ENCODE peak calls at places on chromosomes 16 and 17, in six cellular contexts. One of them, this sample, is unnamed.

GRCh38 chr17:72665841-72666518 is 426.5 kb downstream of the SLC39A11 start:
- DNase-seq in GM12892: no peak
- DNase-seq in esophagus muscularis mucosa: no peak
- DNase-seq in suprapubic skin: no peak
- DNase-seq in H1: no peak
- DNase-seq in prostate gland: no peak
- DNase-seq in this sample: no peak

GRCh38 chr17:80877095-80877828 is 114.4 kb upstream of the CHMP6 start:
- DNase-seq in GM12892: peak; percentile 72
- DNase-seq in esophagus muscularis mucosa: no peak
- DNase-seq in suprapubic skin: no peak
- DNase-seq in H1: no peak
- DNase-seq in prostate gland: no peak
- DNase-seq in this sample: no peak

GRCh38 chr17:16915752-16916556 is 56.0 kb downstream of the TNFRSF13B start:
- DNase-seq in GM12892: peak; percentile 68
- DNase-seq in esophagus muscularis mucosa: peak; percentile 89
- DNase-seq in suprapubic skin: no peak
- DNase-seq in H1: peak; percentile 82
- DNase-seq in prostate gland: no peak
- DNase-seq in this sample: no peak

GRCh38 chr17:42438600-42439567 is 15.8 kb upstream of the CAVIN1 start:
- DNase-seq in GM12892: no peak
- DNase-seq in esophagus muscularis mucosa: no peak
- DNase-seq in suprapubic skin: peak; percentile 63
- DNase-seq in H1: no peak
- DNase-seq in prostate gland: no peak
- DNase-seq in this sample: no peak

GRCh38 chr17:38735161-38735997 is 5.2 kb downstream of the CISD3 start:
- DNase-seq in GM12892: peak; percentile 91
- DNase-seq in esophagus muscularis mucosa: no peak
- DNase-seq in suprapubic skin: no peak
- DNase-seq in H1: peak; percentile 93
- DNase-seq in prostate gland: no peak
- DNase-seq in this sample: no peak

GRCh38 chr16:4081577-4082021 is 34.6 kb downstream of the ADCY9 start:
- DNase-seq in GM12892: no peak
- DNase-seq in esophagus muscularis mucosa: no peak
- DNase-seq in suprapubic skin: no peak
- DNase-seq in H1: no peak
- DNase-seq in prostate gland: no peak
- DNase-seq in this sample: no peak

GRCh38 chr16:58503863-58504688 is 4.1 kb downstream of the NDRG4 start:
- DNase-seq in GM12892: no peak
- DNase-seq in esophagus muscularis mucosa: no peak
- DNase-seq in suprapubic skin: peak; percentile 75
- DNase-seq in H1: no peak
- DNase-seq in prostate gland: no peak
- DNase-seq in this sample: peak; percentile 37

GRCh38 chr16:4682616-4683254 is 10.6 kb upstream of the NUDT16L1 start:
- DNase-seq in GM12892: no peak
- DNase-seq in esophagus muscularis mucosa: no peak
- DNase-seq in suprapubic skin: no peak
- DNase-seq in H1: peak; percentile 90
- DNase-seq in prostate gland: peak; percentile 64
- DNase-seq in this sample: peak; percentile 63

GRCh38 chr17:17479209-17479608 is 2.4 kb downstream of the MED9 start:
- DNase-seq in GM12892: no peak
- DNase-seq in esophagus muscularis mucosa: no peak
- DNase-seq in suprapubic skin: no peak
- DNase-seq in H1: no peak
- DNase-seq in prostate gland: no peak
- DNase-seq in this sample: no peak

GRCh38 chr17:59002848-59003247 is 103.8 kb downstream of the TRIM37 start:
- DNase-seq in GM12892: no peak
- DNase-seq in esophagus muscularis mucosa: no peak
- DNase-seq in suprapubic skin: no peak
- DNase-seq in H1: no peak
- DNase-seq in prostate gland: no peak
- DNase-seq in this sample: no peak

GRCh38 chr17:81912441-81913309 is 1.5 kb upstream of the PCYT2 start:
- DNase-seq in GM12892: no peak
- DNase-seq in esophagus muscularis mucosa: no peak
- DNase-seq in suprapubic skin: no peak
- DNase-seq in H1: no peak
- DNase-seq in prostate gland: no peak
- DNase-seq in this sample: no peak

GRCh38 chr16:78609542-78610253 is 510.2 kb downstream of the WWOX start:
- DNase-seq in GM12892: no peak
- DNase-seq in esophagus muscularis mucosa: no peak
- DNase-seq in suprapubic skin: no peak
- DNase-seq in H1: no peak
- DNase-seq in prostate gland: no peak
- DNase-seq in this sample: no peak

GRCh38 chr17:74361613-74362391 is at the start of gene BTBD17:
- DNase-seq in GM12892: no peak
- DNase-seq in esophagus muscularis mucosa: no peak
- DNase-seq in suprapubic skin: no peak
- DNase-seq in H1: peak; percentile 97
- DNase-seq in prostate gland: peak; percentile 19
- DNase-seq in this sample: no peak

GRCh38 chr17:49469831-49470568 is 25.1 kb upstream of the NGFR start:
- DNase-seq in GM12892: no peak
- DNase-seq in esophagus muscularis mucosa: no peak
- DNase-seq in suprapubic skin: no peak
- DNase-seq in H1: peak; percentile 80
- DNase-seq in prostate gland: no peak
- DNase-seq in this sample: no peak

GRCh38 chr17:48555183-48555615 is 10.3 kb upstream of the HOXB2 start:
- DNase-seq in GM12892: no peak
- DNase-seq in esophagus muscularis mucosa: no peak
- DNase-seq in suprapubic skin: no peak
- DNase-seq in H1: no peak
- DNase-seq in prostate gland: peak; percentile 34
- DNase-seq in this sample: no peak

GRCh38 chr17:39209317-39210092 is 9.4 kb downstream of the RPL19 start:
- DNase-seq in GM12892: no peak
- DNase-seq in esophagus muscularis mucosa: no peak
- DNase-seq in suprapubic skin: no peak
- DNase-seq in H1: peak; percentile 76
- DNase-seq in prostate gland: peak; percentile 94
- DNase-seq in this sample: peak; percentile 89

GRCh38 chr16:66930189-66930588 is 4.0 kb downstream of the CIAO2B start:
- DNase-seq in GM12892: no peak
- DNase-seq in esophagus muscularis mucosa: no peak
- DNase-seq in suprapubic skin: no peak
- DNase-seq in H1: no peak
- DNase-seq in prostate gland: no peak
- DNase-seq in this sample: no peak

GRCh38 chr17:42288985-42289862 is 926 bp downstream of the STAT5A start:
- DNase-seq in GM12892: peak; percentile 58
- DNase-seq in esophagus muscularis mucosa: no peak
- DNase-seq in suprapubic skin: peak; percentile 81
- DNase-seq in H1: peak; percentile 62
- DNase-seq in prostate gland: no peak
- DNase-seq in this sample: peak; percentile 48

GRCh38 chr16:73447850-73448249 is 399.9 kb upstream of the ZFHX3 start:
- DNase-seq in GM12892: no peak
- DNase-seq in esophagus muscularis mucosa: no peak
- DNase-seq in suprapubic skin: no peak
- DNase-seq in H1: no peak
- DNase-seq in prostate gland: no peak
- DNase-seq in this sample: no peak

GRCh38 chr17:36591434-36592315 is at the start of gene DHRS11:
- DNase-seq in GM12892: peak; percentile 97
- DNase-seq in esophagus muscularis mucosa: no peak
- DNase-seq in suprapubic skin: peak; percentile 90
- DNase-seq in H1: peak; percentile 91
- DNase-seq in prostate gland: peak; percentile 68
- DNase-seq in this sample: peak; percentile 70

GRCh38 chr17:60356947-60357346 is 35.0 kb downstream of the USP32 start:
- DNase-seq in GM12892: no peak
- DNase-seq in esophagus muscularis mucosa: no peak
- DNase-seq in suprapubic skin: no peak
- DNase-seq in H1: no peak
- DNase-seq in prostate gland: no peak
- DNase-seq in this sample: no peak
- TF ChIP-seq POLR2AphosphoS5 in GM12892: no peak
- TF ChIP-seq POLR2AphosphoS5 in esophagus muscularis mucosa: no peak
- TF ChIP-seq POLR2AphosphoS5 in suprapubic skin: no peak
- TF ChIP-seq POLR2AphosphoS5 in H1: no peak
- TF ChIP-seq POLR2AphosphoS5 in prostate gland: no peak
- TF ChIP-seq POLR2AphosphoS5 in this sample: no peak

DNA sequence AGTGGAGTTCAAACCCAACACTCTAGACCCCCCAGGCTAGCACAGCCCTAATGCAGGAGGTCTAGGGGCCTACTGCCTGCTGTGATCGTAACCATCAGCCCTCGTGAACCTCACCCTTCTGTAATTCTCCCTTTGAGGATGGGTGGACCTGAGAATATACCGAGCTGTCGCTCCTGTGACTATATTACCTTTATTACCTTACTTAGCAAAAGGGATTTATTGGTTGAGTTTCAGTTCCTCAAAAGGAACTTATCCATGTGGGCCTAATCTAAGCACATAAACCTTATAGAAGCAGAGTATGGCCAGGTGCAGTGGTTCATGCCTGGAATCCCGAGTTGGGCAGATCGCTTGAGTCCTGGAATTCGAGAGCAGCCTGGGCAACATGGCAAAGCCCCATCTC is 19.2 kb upstream of the EMP2 start:
- DNase-seq in GM12892: no peak
- DNase-seq in esophagus muscularis mucosa: no peak
- DNase-seq in suprapubic skin: no peak
- DNase-seq in H1: no peak
- DNase-seq in prostate gland: no peak
- DNase-seq in this sample: no peak
- TF ChIP-seq POLR2A in GM12892: no peak
- TF ChIP-seq POLR2A in esophagus muscularis mucosa: no peak
- TF ChIP-seq POLR2A in suprapubic skin: no peak
- TF ChIP-seq POLR2A in H1: no peak
- TF ChIP-seq POLR2A in prostate gland: no peak
- TF ChIP-seq POLR2A in this sample: no peak

GRCh38 chr17:68535903-68536302 is 23.7 kb downstream of the PRKAR1A start:
- DNase-seq in GM12892: no peak
- DNase-seq in esophagus muscularis mucosa: no peak
- DNase-seq in suprapubic skin: no peak
- DNase-seq in H1: no peak
- DNase-seq in prostate gland: no peak
- DNase-seq in this sample: no peak
- TF ChIP-seq POLR2AphosphoS5 in GM12892: no peak
- TF ChIP-seq POLR2AphosphoS5 in esophagus muscularis mucosa: no peak
- TF ChIP-seq POLR2AphosphoS5 in suprapubic skin: no peak
- TF ChIP-seq POLR2AphosphoS5 in H1: no peak
- TF ChIP-seq POLR2AphosphoS5 in prostate gland: no peak
- TF ChIP-seq POLR2AphosphoS5 in this sample: no peak

GRCh38 chr17:64092111-64092510 is 37.8 kb downstream of the ERN1 start:
- DNase-seq in GM12892: no peak
- DNase-seq in esophagus muscularis mucosa: no peak
- DNase-seq in suprapubic skin: no peak
- DNase-seq in H1: no peak
- DNase-seq in prostate gland: no peak
- DNase-seq in this sample: no peak

GRCh38 chr17:64091116-64091515 is 38.8 kb downstream of the ERN1 start:
- DNase-seq in GM12892: no peak
- DNase-seq in esophagus muscularis mucosa: no peak
- DNase-seq in suprapubic skin: no peak
- DNase-seq in H1: no peak
- DNase-seq in prostate gland: no peak
- DNase-seq in this sample: no peak

GRCh38 chr17:64091571-64091970 is 38.4 kb downstream of the ERN1 start:
- DNase-seq in GM12892: no peak
- DNase-seq in esophagus muscularis mucosa: no peak
- DNase-seq in suprapubic skin: no peak
- DNase-seq in H1: no peak
- DNase-seq in prostate gland: no peak
- DNase-seq in this sample: no peak

GRCh38 chr17:64094412-64094811 is 35.5 kb downstream of the ERN1 start:
- DNase-seq in GM12892: no peak
- DNase-seq in esophagus muscularis mucosa: no peak
- DNase-seq in suprapubic skin: no peak
- DNase-seq in H1: no peak
- DNase-seq in prostate gland: no peak
- DNase-seq in this sample: no peak

GRCh38 chr17:64092952-64093451 is 36.9 kb downstream of the ERN1 start:
- DNase-seq in GM12892: no peak
- DNase-seq in esophagus muscularis mucosa: no peak
- DNase-seq in suprapubic skin: no peak
- DNase-seq in H1: no peak
- DNase-seq in prostate gland: no peak
- DNase-seq in this sample: no peak
- TF ChIP-seq POLR2A in GM12892: no peak
- TF ChIP-seq POLR2A in esophagus muscularis mucosa: no peak
- TF ChIP-seq POLR2A in suprapubic skin: no peak
- TF ChIP-seq POLR2A in H1: no peak
- TF ChIP-seq POLR2A in prostate gland: no peak
- TF ChIP-seq POLR2A in this sample: no peak

GRCh38 chr16:15636392-15636873 is 6.5 kb downstream of the MARF1 start:
- DNase-seq in GM12892: no peak
- DNase-seq in esophagus muscularis mucosa: no peak
- DNase-seq in suprapubic skin: no peak
- DNase-seq in H1: no peak
- DNase-seq in prostate gland: no peak
- DNase-seq in this sample: no peak
- TF ChIP-seq POLR2AphosphoS5 in GM12892: no peak
- TF ChIP-seq POLR2AphosphoS5 in esophagus muscularis mucosa: no peak
- TF ChIP-seq POLR2AphosphoS5 in suprapubic skin: no peak
- TF ChIP-seq POLR2AphosphoS5 in H1: no peak
- TF ChIP-seq POLR2AphosphoS5 in prostate gland: no peak
- TF ChIP-seq POLR2AphosphoS5 in this sample: no peak

DNA sequence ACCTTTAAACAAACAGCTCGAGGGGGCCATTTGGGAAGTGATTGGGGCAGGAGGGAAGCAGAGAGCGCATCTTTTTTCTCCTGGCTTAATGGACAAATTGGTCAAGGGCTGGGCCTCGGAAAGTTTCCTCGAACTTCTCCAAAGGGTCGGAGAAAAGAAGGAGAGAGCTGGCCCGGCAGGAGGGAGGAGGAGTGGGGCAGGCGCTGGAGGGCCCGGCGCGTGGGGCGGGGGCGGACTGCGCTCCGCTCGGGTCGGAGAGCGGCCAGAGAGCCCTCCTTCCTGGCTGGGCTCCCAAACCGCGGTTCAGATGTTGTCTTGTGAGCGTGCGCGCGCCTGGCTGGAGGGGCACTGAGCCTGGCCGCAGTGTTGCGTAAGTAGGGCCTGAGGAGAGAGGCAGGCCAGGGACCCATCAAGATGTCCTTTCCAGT is 1.2 kb downstream of the MMP2 start:
- DNase-seq in GM12892: no peak
- DNase-seq in esophagus muscularis mucosa: peak; percentile 96
- DNase-seq in suprapubic skin: peak; percentile 93
- DNase-seq in H1: peak; percentile 63
- DNase-seq in prostate gland: peak; percentile 61
- DNase-seq in this sample: peak; percentile 83
- TF ChIP-seq POLR2A in GM12892: no peak
- TF ChIP-seq POLR2A in esophagus muscularis mucosa: peak; percentile 12
- TF ChIP-seq POLR2A in suprapubic skin: peak; percentile 64
- TF ChIP-seq POLR2A in H1: no peak
- TF ChIP-seq POLR2A in prostate gland: no peak
- TF ChIP-seq POLR2A in this sample: no peak

This sample was measured in breast epithelium.